ENCODE peak calls at places on chromosomes 12 and 14, in nine cellular contexts. K is stimulated activated CD4-positive, alpha-beta T cell treated with anti-CD3 and anti-CD28 coated beads, Interleukin-15, amount 100 ng/mL, for 1 hour; S is ACHN; C is GM23338; D is T-helper 17 cell; F is MM.1S; W is HEK293T; Z is WERI-Rb-1; X is adrenal gland. G is an unnamed sample.

GRCh38 chr12:69354561-69355187 is 4.9 kb upstream of the YEATS4 start:
- DNase-seq in K (no peak), S (no peak), C (no peak), D (no peak), F (no peak), W (no peak), Z (peak; percentile 46), X (no peak), G (no peak)

GRCh38 chr14:102711946-102712345 is 65.3 kb upstream of the TRAF3 start:
- DNase-seq in K (no peak), S (no peak), C (no peak), D (no peak), F (no peak), W (no peak), Z (no peak), X (peak; percentile 61), G (no peak)

GRCh38 chr14:57870686-57871457 is 5.0 kb upstream of the SLC35F4 start:
- DNase-seq in K (no peak), S (peak; percentile 48), C (no peak), D (no peak), F (no peak), W (no peak), Z (no peak), X (no peak), G (no peak)

GRCh38 chr12:121968880-121969279 is 50.5 kb downstream of the CFAP251 start:
- DNase-seq in K (no peak), S (no peak), C (no peak), D (no peak), F (no peak), W (no peak), Z (no peak), X (peak; percentile 15), G (no peak)

GRCh38 chr12:64387201-64387816 is 3.2 kb downstream of the C12orf56 start:
- DNase-seq in K (no peak), S (no peak), C (no peak), D (no peak), F (no peak), W (no peak), Z (no peak), X (no peak), G (no peak)

GRCh38 chr12:99915251-99916082 is 69.3 kb downstream of the ANKS1B start:
- DNase-seq in K (no peak), S (peak; percentile 82), C (no peak), D (no peak), F (no peak), W (no peak), Z (no peak), X (no peak), G (no peak)

GRCh38 chr12:1706284-1707016 is 15.6 kb downstream of the ADIPOR2 start:
- DNase-seq in K (no peak), S (no peak), C (no peak), D (no peak), F (no peak), W (no peak), Z (no peak), X (peak; percentile 29), G (no peak)

GRCh38 chr12:91893476-91893875 is 252.2 kb downstream of the BTG1 start:
- DNase-seq in K (no peak), S (no peak), C (no peak), D (no peak), F (no peak), W (no peak), Z (peak; percentile 11), X (no peak), G (no peak)

GRCh38 chr14:92717571-92718042 is 30.8 kb downstream of the LGMN start:
- DNase-seq in K (no peak), S (no peak), C (no peak), D (no peak), F (no peak), W (no peak), Z (no peak), X (no peak), G (no peak)

GRCh38 chr14:100246809-100247428 is 8.0 kb downstream of the YY1 start:
- DNase-seq in K (no peak), S (peak; percentile 74), C (peak; percentile 92), D (no peak), F (no peak), W (peak; percentile 65), Z (peak; percentile 39), X (no peak), G (peak; percentile 65)

GRCh38 chr14:24156840-24157239 is 4.2 kb upstream of the IRF9 start:
- DNase-seq in K (no peak), S (no peak), C (no peak), D (no peak), F (no peak), W (no peak), Z (no peak), X (no peak), G (no peak)

GRCh38 chr14:73239463-73240241 is 2.3 kb downstream of the PAPLN start:
- DNase-seq in K (no peak), S (peak; percentile 20), C (peak; percentile 77), D (no peak), F (no peak), W (no peak), Z (no peak), X (peak; percentile 59), G (peak; percentile 73)

GRCh38 chr12:8781326-8781725 is 41.1 kb upstream of the A2ML1 start:
- DNase-seq in K (no peak), S (no peak), C (no peak), D (no peak), F (no peak), W (no peak), Z (no peak), X (peak; percentile 61), G (no peak)

GRCh38 chr14:102883028-102883953 is 39.2 kb upstream of the AMN start:
- DNase-seq in K (no peak), S (no peak), C (no peak), D (no peak), F (no peak), W (no peak), Z (no peak), X (no peak), G (no peak)

GRCh38 chr12:107134558-107134957 is 41.2 kb upstream of the CRY1 start:
- DNase-seq in K (no peak), S (peak; percentile 45), C (peak; percentile 92), D (peak; percentile 9), F (peak; percentile 14), W (peak; percentile 63), Z (peak; percentile 57), X (no peak), G (peak; percentile 66)

GRCh38 chr12:663293-663871 is at the start of gene NINJ2:
- DNase-seq in K (no peak), S (no peak), C (no peak), D (no peak), F (no peak), W (no peak), Z (no peak), X (no peak), G (no peak)

GRCh38 chr14:54767139-54767431 is 135.5 kb downstream of the GCH1 start:
- DNase-seq in K (no peak), S (no peak), C (no peak), D (no peak), F (no peak), W (no peak), Z (no peak), X (no peak), G (no peak)

GRCh38 chr12:46664771-46665287 is 161.0 kb downstream of the SLC38A4 start:
- DNase-seq in K (no peak), S (peak; percentile 72), C (no peak), D (no peak), F (peak; percentile 82), W (peak; percentile 29), Z (no peak), X (peak; percentile 29), G (no peak)

GRCh38 chr12:98894412-98895085 is 249.5 kb downstream of the APAF1 start:
- DNase-seq in K (no peak), S (no peak), C (peak; percentile 74), D (no peak), F (no peak), W (peak; percentile 44), Z (peak; percentile 29), X (peak; percentile 12), G (peak; percentile 68)

GRCh38 chr12:57461904-57462306 is 2.3 kb downstream of the GLI1 start:
- DNase-seq in K (no peak), S (no peak), C (no peak), D (peak; percentile 12), F (no peak), W (no peak), Z (no peak), X (no peak), G (no peak)

GRCh38 chr12:88868062-88868461 is 287.8 kb upstream of the KITLG start:
- DNase-seq in K (no peak), S (no peak), C (no peak), D (no peak), F (no peak), W (no peak), Z (no peak), X (no peak), G (no peak)

GRCh38 chr12:107990325-107990724 is 138.8 kb upstream of the WSCD2 start:
- DNase-seq in K (no peak), S (peak; percentile 46), C (peak; percentile 91), D (peak; percentile 30), F (peak; percentile 53), W (peak; percentile 13), Z (peak; percentile 68), X (peak; percentile 30), G (peak; percentile 42)

GRCh38 chr12:57864811-57865751 is 18.6 kb upstream of the CTDSP2 start:
- DNase-seq in K (peak; percentile 41), S (peak; percentile 86), C (peak; percentile 83), D (peak; percentile 29), F (peak; percentile 60), W (peak; percentile 69), Z (no peak), X (peak; percentile 77), G (peak; percentile 92)

GRCh38 chr14:92563359-92563758 is 49.8 kb downstream of the RIN3 start:
- DNase-seq in K (no peak), S (no peak), C (no peak), D (no peak), F (no peak), W (no peak), Z (no peak), X (no peak), G (no peak)

GRCh38 chr14:28954025-28954424 is 187.4 kb downstream of the FOXG1 start:
- DNase-seq in K (no peak), S (no peak), C (no peak), D (no peak), F (no peak), W (no peak), Z (no peak), X (no peak), G (no peak)

GRCh38 chr14:84857129-84857528 is 672.8 kb upstream of the FLRT2 start:
- DNase-seq in K (no peak), S (no peak), C (no peak), D (no peak), F (no peak), W (no peak), Z (no peak), X (peak; percentile 9), G (no peak)

GRCh38 chr12:126734738-126735137 is 1532.2 kb upstream of the TMEM132C start:
- DNase-seq in K (no peak), S (no peak), C (peak; percentile 48), D (no peak), F (no peak), W (no peak), Z (no peak), X (no peak), G (no peak)